ENCODE peak calls at places on chromosomes 5 and 9, in ten cellular contexts. X is HT1080, Y is C1 segment of cervical spinal cord, Z is KBM-7, P is NCI-H2081 treated with DMSO at 0.1 percent for 48 hours, H is IMR-90, M is endothelial cell of umbilical vein, N is Right ventricle myocardium superior, T is Daoy, G is GM06990. L is an unnamed sample.
A peak's percentile ranks its signal among the peaks of the same experiment; 100 is the strongest.

GRCh38 chr5:132592521-132592920 is 35.7 kb downstream of the RAD50 start:
- DNase-seq in X (no peak), Y (no peak), Z (no peak), P (no peak), H (peak; percentile 10), M (no peak), N (no peak), T (no peak), G (no peak), L (no peak)

GRCh38 chr5:38465045-38465444 is 91.4 kb downstream of the LIFR start:
- DNase-seq in X (no peak), Y (no peak), Z (no peak), P (no peak), H (peak; percentile 44), M (peak; percentile 12), N (no peak), T (peak; percentile 22), G (no peak), L (no peak)

GRCh38 chr9:89440548-89440947 is 57.4 kb downstream of the SEMA4D start:
- DNase-seq in X (no peak), Y (no peak), Z (peak; percentile 40), P (no peak), H (no peak), M (no peak), N (peak; percentile 71), T (no peak), G (no peak), L (no peak)

GRCh38 chr5:154276932-154277331 is 86.4 kb downstream of the GALNT10 start:
- DNase-seq in X (peak; percentile 72), Y (no peak), Z (no peak), P (no peak), H (peak; percentile 97), M (no peak), N (peak; percentile 76), T (peak; percentile 50), G (no peak), L (no peak)

GRCh38 chr9:92325991-92326500 is 293 bp downstream of the CENPP start:
- DNase-seq in X (no peak), Y (no peak), Z (peak; percentile 64), P (no peak), H (peak; percentile 2), M (no peak), N (no peak), T (no peak), G (no peak), L (no peak)

GRCh38 chr9:97982719-97983523 is at the start of gene ANP32B:
- DNase-seq in X (peak; percentile 90), Y (peak; percentile 93), Z (peak; percentile 94), P (peak; percentile 19), H (peak; percentile 89), M (peak; percentile 92), N (peak; percentile 94), T (peak; percentile 99), G (peak; percentile 96), L (peak; percentile 66)

GRCh38 chr9:132584616-132585560 is 2.5 kb downstream of the BARHL1 start:
- DNase-seq in X (peak; percentile 43), Y (no peak), Z (no peak), P (no peak), H (peak; percentile 33), M (no peak), N (no peak), T (peak; percentile 79), G (no peak), L (no peak)

GRCh38 chr5:14399054-14399657 is 182.4 kb upstream of the OTULINL start:
- DNase-seq in X (peak; percentile 81), Y (no peak), Z (peak; percentile 66), P (peak; percentile 81), H (peak; percentile 74), M (peak; percentile 73), N (no peak), T (no peak), G (no peak), L (no peak)

GRCh38 chr9:105066265-105066865 is 138.4 kb upstream of the ABCA1 start:
- DNase-seq in X (no peak), Y (no peak), Z (no peak), P (no peak), H (no peak), M (no peak), N (no peak), T (no peak), G (no peak), L (no peak)

GRCh38 chr9:129385615-129385934 is 207.5 kb upstream of the IER5L start:
- DNase-seq in X (no peak), Y (no peak), Z (no peak), P (no peak), H (no peak), M (no peak), N (no peak), T (no peak), G (no peak), L (no peak)

GRCh38 chr5:138912093-138912492 is 37.0 kb upstream of the LRRTM2 start:
- DNase-seq in X (no peak), Y (no peak), Z (no peak), P (no peak), H (no peak), M (no peak), N (no peak), T (no peak), G (no peak), L (no peak)

GRCh38 chr5:5967945-5968344 is 410.4 kb downstream of the MED10 start:
- DNase-seq in X (no peak), Y (no peak), Z (no peak), P (no peak), H (no peak), M (no peak), N (no peak), T (no peak), G (no peak), L (no peak)

GRCh38 chr5:11390369-11390768 is 513.9 kb downstream of the CTNND2 start:
- DNase-seq in X (peak; percentile 85), Y (peak; percentile 45), Z (no peak), P (no peak), H (no peak), M (no peak), N (no peak), T (peak; percentile 56), G (no peak), L (no peak)

GRCh38 chr5:80725446-80725845 is 70.7 kb upstream of the DHFR start:
- DNase-seq in X (no peak), Y (no peak), Z (no peak), P (no peak), H (no peak), M (no peak), N (no peak), T (no peak), G (no peak), L (no peak)

GRCh38 chr5:150507283-150508020 is 479 bp upstream of the NDST1 start:
- DNase-seq in X (no peak), Y (no peak), Z (no peak), P (no peak), H (no peak), M (no peak), N (no peak), T (no peak), G (no peak), L (no peak)

GRCh38 chr5:77167695-77168111 is 42.8 kb upstream of the PDE8B start:
- DNase-seq in X (peak; percentile 93), Y (no peak), Z (no peak), P (no peak), H (peak; percentile 92), M (no peak), N (no peak), T (peak; percentile 78), G (no peak), L (no peak)

GRCh38 chr5:10576121-10576789 is 12.4 kb downstream of the ANKRD33B start:
- DNase-seq in X (no peak), Y (no peak), Z (no peak), P (no peak), H (no peak), M (no peak), N (no peak), T (no peak), G (no peak), L (no peak)

GRCh38 chr9:81321551-81321950 is 367.8 kb downstream of the TLE1 start:
- DNase-seq in X (no peak), Y (no peak), Z (no peak), P (no peak), H (peak; percentile 11), M (no peak), N (no peak), T (no peak), G (no peak), L (no peak)

GRCh38 chr9:80507611-80508010 is 935.8 kb downstream of the TLE4 start:
- DNase-seq in X (no peak), Y (no peak), Z (no peak), P (no peak), H (no peak), M (no peak), N (no peak), T (no peak), G (no peak), L (no peak)

GRCh38 chr5:2780421-2781171 is 29.1 kb upstream of the IRX2 start:
- DNase-seq in X (no peak), Y (no peak), Z (no peak), P (no peak), H (no peak), M (no peak), N (no peak), T (no peak), G (no peak), L (no peak)

GRCh38 chr5:125227333-125228075 is 481.1 kb upstream of the ZNF608 start:
- DNase-seq in X (peak; percentile 15), Y (no peak), Z (peak; percentile 14), P (no peak), H (peak; percentile 26), M (peak; percentile 33), N (no peak), T (peak; percentile 35), G (no peak), L (no peak)

GRCh38 chr9:5784526-5785315 is 48.2 kb downstream of the ERMP1 start:
- DNase-seq in X (no peak), Y (no peak), Z (no peak), P (no peak), H (no peak), M (no peak), N (no peak), T (no peak), G (no peak), L (no peak)

GRCh38 chr9:75855509-75855908 is 35.0 kb upstream of the PCSK5 start:
- DNase-seq in X (peak; percentile 17), Y (no peak), Z (peak; percentile 23), P (no peak), H (peak; percentile 4), M (peak; percentile 17), N (no peak), T (no peak), G (no peak), L (no peak)

GRCh38 chr9:137083418-137084004 is 3.3 kb upstream of the MAN1B1 start:
- DNase-seq in X (peak; percentile 98), Y (no peak), Z (no peak), P (no peak), H (peak; percentile 97), M (peak; percentile 79), N (peak; percentile 73), T (peak; percentile 99), G (no peak), L (no peak)

GRCh38 chr9:115671911-115672310 is 481.7 kb upstream of the PAPPA start:
- DNase-seq in X (peak; percentile 46), Y (no peak), Z (no peak), P (no peak), H (no peak), M (no peak), N (no peak), T (peak; percentile 74), G (no peak), L (no peak)

GRCh38 chr9:93205045-93205768 is 21.3 kb downstream of the WNK2 start:
- DNase-seq in X (no peak), Y (peak; percentile 33), Z (no peak), P (no peak), H (no peak), M (no peak), N (peak; percentile 87), T (no peak), G (no peak), L (no peak)